ENCODE peak calls at places on chromosome 10, in seven cellular contexts. B is GM12878, N is HepG2, F is SK-N-SH, O is H1, D is K562, X is HCT116. Y is an unnamed sample. For H3K4me1 and H3K36me3, the result is how much of the 10 kb centered on the place peaks cover.

GRCh38 chr10:123269017-123269552 is 114.9 kb downstream of the BUB3 start:
- DNase-seq in D (no peak), F (no peak), O (no peak), X (no peak), N (no peak), B (no peak), Y (no peak)

GRCh38 chr10:24544776-24545175 is 178.9 kb downstream of the ARHGAP21 start:
- DNase-seq in O (no peak), F (no peak), N (no peak), B (no peak), X (no peak), D (no peak), Y (no peak)

GRCh38 chr10:35843524-35844171 is 201.6 kb upstream of the FZD8 start:
- DNase-seq in O (no peak), B (no peak), X (no peak), D (no peak), F (no peak), N (no peak), Y (no peak)

GRCh38 chr10:104581884-104582603 is 59.0 kb upstream of the SORCS3 start:
- DNase-seq in F (no peak), B (no peak), O (no peak), X (no peak), D (no peak), N (no peak), Y (no peak)

GRCh38 chr10:49620286-49620810 is 6.5 kb downstream of the CHAT start:
- DNase-seq in X (no peak), O (no peak), F (no peak), D (no peak), B (no peak), N (no peak), Y (no peak)

GRCh38 chr10:34580643-34581042 is 234.5 kb downstream of the PARD3 start:
- DNase-seq in F (no peak), X (no peak), D (no peak), N (peak), O (no peak), B (no peak), Y (no peak)

GRCh38 chr10:15169555-15170407 is 1.3 kb upstream of the NMT2 start:
- DNase-seq in X (no peak), F (no peak), O (no peak), B (no peak), D (peak), N (peak), Y (no peak)

GRCh38 chr10:118698421-118698820 is 56.3 kb downstream of the CACUL1 start:
- DNase-seq in N (peak), F (peak), O (no peak), D (peak), X (peak), B (peak), Y (no peak)

GRCh38 chr10:113945075-113945686 is 90.7 kb downstream of the NHLRC2 start:
- DNase-seq in D (no peak), O (no peak), B (no peak), F (no peak), N (no peak), X (peak), Y (no peak)

GRCh38 chr10:78931333-78932083 is 137.3 kb upstream of the ZMIZ1 start:
- DNase-seq in B (no peak), D (no peak), N (no peak), X (no peak), F (peak), O (no peak), Y (no peak)

GRCh38 chr10:35421553-35422178 is 85.4 kb downstream of the CCNY start:
- DNase-seq in F (no peak), D (no peak), X (peak), O (no peak), B (no peak), N (peak), Y (peak)

GRCh38 chr10:131021246-131021895 is 290.1 kb downstream of the TCERG1L start:
- DNase-seq in X (no peak), F (no peak), B (no peak), O (no peak), N (no peak), D (no peak), Y (no peak)

GRCh38 chr10:97732052-97732359 is 4.9 kb upstream of the ZFYVE27 start:
- DNase-seq in O (no peak), N (no peak), F (no peak), X (no peak), B (no peak), D (no peak), Y (no peak)

GRCh38 chr10:76051007-76051936 is 619.8 kb downstream of the LRMDA start:
- DNase-seq in B (no peak), O (no peak), F (no peak), X (peak), D (no peak), N (peak), Y (no peak)

GRCh38 chr10:101676573-101676972 is 18.4 kb downstream of the FBXW4 start:
- DNase-seq in O (no peak), F (no peak), X (no peak), N (no peak), B (no peak), D (no peak), Y (no peak)

GRCh38 chr10:13079776-13080050 is 20.2 kb upstream of the OPTN start:
- DNase-seq in O (no peak), X (no peak), B (no peak), D (no peak), F (no peak), N (no peak), Y (no peak)

GRCh38 chr10:78171633-78172032 is 138.0 kb downstream of the RPS24 start:
- DNase-seq in F (no peak), N (no peak), O (no peak), D (no peak), X (no peak), B (no peak), Y (no peak)

GRCh38 chr10:34957531-34957930 is 132.6 kb downstream of the CUL2 start:
- DNase-seq in F (no peak), N (no peak), B (no peak), X (no peak), O (no peak), D (no peak), Y (no peak)

GRCh38 chr10:1544929-1545328 is 192.4 kb downstream of the ADARB2 start:
- DNase-seq in F (no peak), D (no peak), N (no peak), B (no peak), O (no peak), X (no peak), Y (no peak)

GRCh38 chr10:93438796-93439253 is 43.3 kb downstream of the MYOF start:
- DNase-seq in O (no peak), N (no peak), X (peak), B (no peak), D (no peak), F (no peak), Y (no peak)

GRCh38 chr10:78543749-78544446 is 510.2 kb downstream of the RPS24 start:
- DNase-seq in N (peak), D (no peak), F (no peak), B (no peak), O (no peak), X (no peak), Y (no peak)

GRCh38 chr10:10209152-10209551 is 808.5 kb upstream of the CELF2 start:
- DNase-seq in N (no peak), X (no peak), B (no peak), F (no peak), O (no peak), D (no peak), Y (no peak)

GRCh38 chr10:109895095-109895818 is 28.1 kb downstream of the XPNPEP1 start:
- DNase-seq in N (no peak), D (no peak), B (no peak), X (no peak), O (no peak), F (no peak), Y (no peak)

GRCh38 chr10:115861455-115861854 is 411.6 kb downstream of the GFRA1 start:
- DNase-seq in N (no peak), F (no peak), B (no peak), D (no peak), X (no peak), O (no peak), Y (no peak)

GRCh38 chr10:69362471-69362954 is 54.2 kb downstream of the TACR2 start:
- DNase-seq in D (no peak), B (no peak), O (no peak), F (peak), N (no peak), X (no peak), Y (no peak)

GRCh38 chr10:102775201-102775972 is 31.6 kb downstream of the WBP1L start:
- DNase-seq in N (peak), O (no peak), B (no peak), F (no peak), D (no peak), X (no peak), Y (no peak)

GRCh38 chr10:120945801-120946302 is 94.7 kb downstream of the WDR11 start:
- DNase-seq in B (no peak), F (no peak), D (no peak), N (no peak), O (no peak), X (no peak), Y (no peak)

GRCh38 chr10:88990528-88991160 is at the start of gene FAS:
- DNase-seq in B (peak), F (peak), D (peak), X (peak), O (peak), N (peak), Y (no peak)

GRCh38 chr10:52541082-52541481 is 227.0 kb downstream of the DKK1 start:
- DNase-seq in N (no peak), O (no peak), B (no peak), D (no peak), X (no peak), F (peak), Y (no peak)

GRCh38 chr10:110446954-110447608 is 50.6 kb upstream of the DUSP5 start:
- DNase-seq in D (peak), O (no peak), F (no peak), X (no peak), N (no peak), B (no peak), Y (no peak)

GRCh38 chr10:29344073-29344820 is 55.4 kb downstream of the LYZL1 start:
- DNase-seq in N (no peak), D (no peak), X (no peak), B (no peak), F (no peak), O (no peak), Y (no peak)

GRCh38 chr10:36608251-36608650 is 517.1 kb upstream of the ANKRD30A start:
- DNase-seq in D (no peak), F (no peak), B (no peak), X (no peak), O (no peak), N (peak), Y (no peak)

GRCh38 chr10:35331894-35332640 is 4.2 kb upstream of the CCNY start:
- DNase-seq in O (no peak), X (peak), F (no peak), B (no peak), N (peak), D (peak), Y (peak)

GRCh38 chr10:78263521-78263988 is 229.9 kb downstream of the RPS24 start:
- DNase-seq in B (no peak), X (no peak), D (no peak), F (no peak), O (no peak), N (no peak), Y (no peak)

GRCh38 chr10:12829796-12830195 is 171.7 kb downstream of the CCDC3 start:
- DNase-seq in N (no peak), O (no peak), B (no peak), D (no peak), X (no peak), F (no peak), Y (no peak)

GRCh38 chr10:132981173-132981555 is 38.8 kb upstream of the CFAP46 start:
- DNase-seq in B (no peak), O (no peak), N (no peak), D (no peak), F (no peak), X (no peak), Y (no peak)

GRCh38 chr10:77756319-77757232 is 119.0 kb upstream of the KCNMA1 start:
- DNase-seq in B (no peak), N (peak), F (peak), O (peak), X (peak), D (peak), Y (peak)

GRCh38 chr10:54880943-54881342 is 79.9 kb upstream of the PCDH15 start:
- DNase-seq in B (no peak), X (no peak), N (no peak), D (no peak), F (no peak), O (no peak), Y (no peak)
- H3K4me1 ChIP-seq in B (under half), X (under half), N (under half), D (under half), F (under half), O (under half), Y (under half)

DNA sequence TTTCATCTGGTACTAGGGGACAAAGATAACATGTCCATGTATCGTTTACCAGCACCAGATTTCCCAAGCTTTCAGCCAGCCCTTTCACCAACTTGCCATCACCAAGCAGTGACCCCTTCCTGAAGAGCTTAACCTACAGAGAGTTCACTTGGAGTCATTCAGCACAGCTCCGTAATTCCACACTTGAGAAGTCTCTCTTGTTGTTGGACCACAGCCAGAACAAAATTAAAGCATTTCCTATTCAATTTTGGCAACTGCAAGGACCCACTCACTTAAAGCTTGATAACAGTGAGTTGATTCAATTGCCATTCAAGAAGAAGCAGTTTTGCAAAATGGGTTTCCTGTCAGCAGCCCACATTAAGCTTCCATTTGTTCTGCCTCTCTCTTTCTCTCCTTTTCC is 88.5 kb upstream of the LRRTM3 start:
- DNase-seq in F (no peak), B (no peak), N (no peak), D (no peak), X (no peak), O (no peak), Y (no peak)
- TF ChIP-seq SIN3A in F (no peak), B (no peak), N (no peak), D (no peak), X (no peak), O (no peak), Y (no peak)

GRCh38 chr10:68107651-68108449 is 1.4 kb upstream of the MYPN start:
- DNase-seq in F (no peak), O (no peak), N (no peak), D (no peak), X (no peak), B (no peak), Y (no peak)

GRCh38 chr10:68109312-68109711 is at the start of gene MYPN:
- DNase-seq in O (no peak), X (no peak), F (no peak), N (no peak), D (no peak), B (no peak), Y (peak)

GRCh38 chr10:68103867-68104255 is 5.4 kb upstream of the MYPN start:
- DNase-seq in X (no peak), B (no peak), D (no peak), N (no peak), O (no peak), F (no peak), Y (no peak)

GRCh38 chr10:68105820-68106219 is 3.5 kb upstream of the MYPN start:
- DNase-seq in N (no peak), X (no peak), B (no peak), O (no peak), D (no peak), F (no peak), Y (peak)

DNA sequence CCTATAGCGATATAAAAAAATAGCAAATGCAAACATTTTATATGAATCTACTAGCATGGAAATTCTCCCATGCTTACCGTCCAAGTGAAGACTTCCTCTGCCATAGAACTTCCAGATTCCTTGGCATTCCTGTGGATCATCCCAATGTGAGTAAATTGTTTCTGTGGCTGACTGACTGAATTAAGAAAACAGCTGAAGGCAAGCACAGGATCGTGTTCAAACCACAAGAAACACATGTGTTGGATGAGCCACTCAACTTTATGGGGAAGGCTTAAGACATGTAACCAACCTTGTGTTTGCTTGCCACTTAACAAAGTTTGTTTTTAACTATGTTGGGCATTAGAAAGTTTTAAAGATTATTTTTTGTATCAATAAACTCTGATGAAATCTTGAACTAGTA is 2.6 kb upstream of the MYPN start:
- DNase-seq in X (no peak), B (no peak), N (no peak), F (no peak), O (no peak), D (no peak), Y (peak)
- H3K36me3 ChIP-seq in X (under half), B (under half), N (under half), F (under half), O (under half), D (under half), Y (under half)

DNA sequence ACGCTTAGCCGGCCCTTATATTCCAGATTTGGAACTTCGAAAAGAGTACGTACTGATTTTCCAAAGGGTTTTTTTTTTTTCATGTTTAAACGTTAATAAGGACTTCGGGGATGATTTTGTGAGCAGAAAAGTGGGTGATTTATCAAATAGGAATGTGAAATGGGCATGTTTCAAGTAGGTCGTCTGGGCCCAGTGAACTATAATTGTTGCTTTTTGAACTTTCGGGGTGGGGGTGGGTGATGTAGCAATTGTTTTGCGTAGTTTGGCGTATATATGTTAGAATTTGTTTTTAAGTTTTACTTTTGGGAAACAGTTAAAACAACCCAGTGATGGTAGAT is 299 bp upstream of the PBLD start:
- DNase-seq in O (no peak), D (no peak), N (peak), F (no peak), B (no peak), X (no peak), Y (no peak)
- H3K4me1 ChIP-seq in O (under half), D (under half), N (half or more), F (under half), B (under half), X (under half), Y (half or more)